ENCODE peak calls at places on chromosomes 13 and 19, in ten cellular contexts. N is transverse colon; F is psoas muscle; X is upper lobe of right lung; W is effector memory CD4-positive, alpha-beta T cell; D is OCI-LY7; A is tibial nerve; P is GM23248; I is thyroid gland; G is WERI-Rb-1. Q is an unnamed sample.

GRCh38 chr13:65595881-65596280 is 1634.3 kb downstream of the PCDH9 start:
- DNase-seq in N (no peak), F (no peak), X (no peak), W (no peak), D (no peak), A (no peak), P (peak; percentile 1), I (no peak), G (no peak), Q (no peak)

GRCh38 chr13:97934590-97934989 is 18.9 kb upstream of the IPO5 start:
- DNase-seq in N (no peak), F (no peak), X (no peak), W (no peak), D (no peak), A (no peak), P (no peak), I (no peak), G (no peak), Q (no peak)

GRCh38 chr19:28610731-28611130 is 602.2 kb downstream of the UQCRFS1 start:
- DNase-seq in N (no peak), F (no peak), X (no peak), W (no peak), D (no peak), A (no peak), P (no peak), I (no peak), G (no peak), Q (no peak)

GRCh38 chr19:42596391-42597071 is 1.8 kb upstream of the CEACAM8 start:
- DNase-seq in N (peak; percentile 39), F (peak; percentile 34), X (no peak), W (no peak), D (peak; percentile 30), A (no peak), P (peak; percentile 36), I (peak; percentile 10), G (peak; percentile 53), Q (peak; percentile 59)

GRCh38 chr19:45848922-45849321 is 14.0 kb downstream of the SYMPK start:
- DNase-seq in N (no peak), F (no peak), X (no peak), W (no peak), D (peak; percentile 11), A (no peak), P (peak; percentile 29), I (no peak), G (no peak), Q (no peak)

GRCh38 chr13:48110930-48111721 is 16.2 kb upstream of the MED4 start:
- DNase-seq in N (no peak), F (no peak), X (no peak), W (no peak), D (no peak), A (peak; percentile 42), P (no peak), I (no peak), G (no peak), Q (no peak)

GRCh38 chr19:57282011-57282636 is 1.8 kb downstream of the ZNF460 start:
- DNase-seq in N (no peak), F (no peak), X (no peak), W (no peak), D (no peak), A (no peak), P (no peak), I (no peak), G (no peak), Q (no peak)

GRCh38 chr13:23735329-23735728 is 153.9 kb downstream of the MIPEP start:
- DNase-seq in N (no peak), F (no peak), X (no peak), W (no peak), D (no peak), A (no peak), P (no peak), I (no peak), G (no peak), Q (no peak)

GRCh38 chr13:111327701-111328100 is 7.3 kb downstream of the TEX29 start:
- DNase-seq in N (no peak), F (no peak), X (no peak), W (no peak), D (no peak), A (no peak), P (no peak), I (no peak), G (no peak), Q (no peak)

GRCh38 chr19:38107129-38107528 is 116.9 kb downstream of the DPF1 start:
- DNase-seq in N (no peak), F (no peak), X (no peak), W (no peak), D (no peak), A (no peak), P (no peak), I (no peak), G (no peak), Q (no peak)

GRCh38 chr13:101919541-101920306 is 467.2 kb downstream of the ITGBL1 start:
- DNase-seq in N (no peak), F (no peak), X (no peak), W (no peak), D (no peak), A (no peak), P (peak; percentile 32), I (peak; percentile 6), G (peak; percentile 45), Q (no peak)

DNA sequence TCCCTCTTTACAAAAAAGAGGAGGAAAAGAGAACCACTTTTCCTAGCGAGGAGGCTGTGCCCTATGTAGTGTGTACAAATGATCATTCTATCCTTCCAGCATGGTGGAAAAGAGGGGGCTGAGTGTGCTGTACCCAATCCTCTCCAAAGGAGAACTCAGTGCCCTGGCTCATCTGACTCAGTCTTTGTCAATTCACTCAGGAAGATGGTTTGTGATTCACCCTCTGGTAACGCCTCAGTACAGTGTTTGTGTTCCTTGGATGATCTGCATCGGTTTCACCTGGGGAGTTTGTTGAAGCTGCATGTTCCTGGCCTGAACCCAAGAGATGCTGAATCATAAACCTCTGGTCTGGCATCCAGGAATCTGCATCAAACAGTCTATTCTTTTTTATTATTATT is 18.3 kb upstream of the ENOX1 start:
- DNase-seq in N (no peak), F (no peak), X (no peak), W (no peak), D (no peak), A (no peak), P (peak; percentile 95), I (no peak), G (no peak), Q (no peak)
- H3K27ac ChIP-seq in N (peak overlapping the region; percentile 42), F (no peak overlapping the region), X (no peak overlapping the region), W (no peak overlapping the region), D (no peak overlapping the region), A (no peak overlapping the region), P (peak overlapping the region; percentile 85), I (no peak overlapping the region), G (no peak overlapping the region), Q (no peak overlapping the region)

GRCh38 chr19:3783660-3784584 is 2.3 kb downstream of the MATK start:
- DNase-seq in N (no peak), F (no peak), X (peak; percentile 64), W (no peak), D (no peak), A (no peak), P (no peak), I (no peak), G (peak; percentile 79), Q (no peak)

GRCh38 chr19:3788991-3789778 is 3.0 kb upstream of the MATK start:
- DNase-seq in N (no peak), F (no peak), X (no peak), W (no peak), D (no peak), A (no peak), P (no peak), I (no peak), G (no peak), Q (no peak)

GRCh38 chr19:3784607-3785463 is 1.3 kb downstream of the MATK start:
- DNase-seq in N (no peak), F (no peak), X (peak; percentile 76), W (no peak), D (no peak), A (no peak), P (peak; percentile 33), I (no peak), G (no peak), Q (no peak)

GRCh38 chr19:3785464-3785937 is 680 bp downstream of the MATK start:
- DNase-seq in N (no peak), F (no peak), X (no peak), W (no peak), D (no peak), A (no peak), P (no peak), I (no peak), G (no peak), Q (no peak)

DNA sequence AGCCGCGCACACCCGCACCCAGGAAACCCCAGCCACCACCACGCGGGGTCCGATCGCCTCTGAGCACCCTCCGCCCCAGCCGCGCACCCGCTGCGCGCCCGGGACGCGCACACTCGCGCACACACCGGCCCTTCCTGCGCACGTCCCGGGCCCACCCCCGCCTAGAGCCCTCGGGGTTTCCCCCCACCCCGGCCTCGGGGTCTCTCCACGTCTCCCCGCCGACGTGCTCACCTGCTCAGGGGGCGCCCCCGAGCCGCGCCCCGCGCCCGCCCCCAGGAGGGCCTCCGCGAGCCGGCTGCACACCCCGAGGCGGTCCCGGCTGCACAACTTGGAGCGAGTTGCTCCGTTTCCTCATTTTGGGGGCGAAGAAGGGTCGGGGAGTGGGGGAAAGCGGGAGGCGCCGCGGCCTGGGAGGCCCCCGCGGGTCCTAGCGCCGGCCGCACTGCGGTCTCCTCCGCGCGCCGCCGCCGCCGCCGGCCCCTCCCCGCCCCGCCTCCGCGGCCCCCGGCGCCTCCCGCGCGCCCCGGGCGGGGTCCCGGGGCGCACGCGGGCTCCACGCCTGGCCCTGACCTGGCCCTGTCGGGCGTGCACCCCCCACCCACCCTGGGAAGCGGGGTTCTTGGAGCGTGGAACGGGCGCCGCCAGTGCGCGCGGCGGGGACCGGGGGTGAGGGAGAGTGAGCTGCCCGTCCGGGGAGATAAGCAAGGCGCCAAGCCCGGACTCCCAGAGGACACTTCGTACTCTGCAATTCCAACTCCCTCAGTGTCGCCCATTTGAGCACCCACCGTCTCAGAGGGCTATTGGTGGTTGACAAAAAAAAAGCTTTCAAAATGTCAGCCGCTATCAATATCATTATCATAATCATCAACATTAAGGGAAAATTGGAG is at the start of gene MATK:
- DNase-seq in N (no peak), F (no peak), X (no peak), W (no peak), D (no peak), A (no peak), P (no peak), I (no peak), G (no peak), Q (no peak)
- H3K4me3 ChIP-seq in N (no peak within 1 kb of the TSS), F (peak within 1 kb of the TSS; percentile 18), X (peak within 1 kb of the TSS; percentile 51), W (peak within 1 kb of the TSS; percentile 64), D (no peak within 1 kb of the TSS), A (no peak within 1 kb of the TSS), P (no peak within 1 kb of the TSS), I (no peak within 1 kb of the TSS), G (peak within 1 kb of the TSS; percentile 79), Q (peak within 1 kb of the TSS; percentile 59)

DNA sequence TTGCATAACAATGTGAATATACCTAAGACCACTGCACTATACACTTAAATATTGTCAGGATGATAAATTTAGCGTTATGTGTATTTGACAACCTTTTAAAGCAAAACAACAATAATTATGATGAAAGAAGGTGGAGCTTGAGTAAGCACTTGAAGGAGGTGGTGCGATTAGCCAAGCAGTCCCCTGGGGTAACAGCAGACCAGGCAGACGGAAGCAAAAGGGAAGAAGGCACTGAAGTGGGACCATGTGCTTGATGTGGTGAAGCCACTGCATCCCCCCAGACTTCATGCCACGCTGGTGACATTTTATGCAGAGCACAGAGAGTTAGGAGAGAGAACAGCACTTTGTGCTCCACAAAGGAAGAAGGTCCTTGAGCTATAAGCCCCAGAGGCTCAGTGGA is 58.3 kb upstream of the ZNF507 start:
- DNase-seq in N (no peak), F (no peak), X (no peak), W (no peak), D (peak; percentile 13), A (no peak), P (no peak), I (no peak), G (no peak), Q (no peak)
- H3K27ac ChIP-seq in N (no peak overlapping the region), F (no peak overlapping the region), X (no peak overlapping the region), W (no peak overlapping the region), D (no peak overlapping the region), A (no peak overlapping the region), P (no peak overlapping the region), I (no peak overlapping the region), G (no peak overlapping the region), Q (no peak overlapping the region)

GRCh38 chr13:100090861-100091260 is 2.0 kb downstream of the PCCA start:
- DNase-seq in N (no peak), F (no peak), X (no peak), W (no peak), D (no peak), A (no peak), P (no peak), I (no peak), G (no peak), Q (no peak)
- H3K4me3 ChIP-seq in N (no peak overlapping the region), F (no peak overlapping the region), X (no peak overlapping the region), W (no peak overlapping the region), D (no peak overlapping the region), A (no peak overlapping the region), P (no peak overlapping the region), I (no peak overlapping the region), G (no peak overlapping the region), Q (no peak overlapping the region)